ENCODE peak calls at places on chromosomes 7 and 10, in six cellular contexts. One of them, this sample, is unnamed. For H3K27me3, the result is how much of the 10 kb centered on the place peaks cover.

GRCh38 chr7:101941481-101942383 is 124.3 kb downstream of the CUX1 start:
- DNase-seq in brain microvascular endothelial cell: peak
- DNase-seq in heart right ventricle: no peak
- DNase-seq in psoas muscle: no peak
- DNase-seq in naive thymus-derived CD4-positive, alpha-beta T cell: no peak
- DNase-seq in AG04450: no peak
- DNase-seq in this sample: peak

GRCh38 chr10:79981673-79982485 is 33.0 kb upstream of the SFTPD start:
- DNase-seq in brain microvascular endothelial cell: no peak
- DNase-seq in heart right ventricle: peak
- DNase-seq in psoas muscle: peak
- DNase-seq in naive thymus-derived CD4-positive, alpha-beta T cell: no peak
- DNase-seq in AG04450: no peak
- DNase-seq in this sample: peak

GRCh38 chr7:79453558-79454324 is at the start of gene MAGI2:
- DNase-seq in brain microvascular endothelial cell: peak
- DNase-seq in heart right ventricle: peak
- DNase-seq in psoas muscle: peak
- DNase-seq in naive thymus-derived CD4-positive, alpha-beta T cell: no peak
- DNase-seq in AG04450: peak
- DNase-seq in this sample: peak

GRCh38 chr7:111210996-111211395 is 120.1 kb downstream of the LRRN3 start:
- DNase-seq in brain microvascular endothelial cell: peak
- DNase-seq in heart right ventricle: no peak
- DNase-seq in psoas muscle: no peak
- DNase-seq in naive thymus-derived CD4-positive, alpha-beta T cell: no peak
- DNase-seq in AG04450: no peak
- DNase-seq in this sample: no peak

GRCh38 chr7:143901360-143901709 is 641 bp downstream of the TCAF1 start:
- DNase-seq in brain microvascular endothelial cell: peak
- DNase-seq in heart right ventricle: peak
- DNase-seq in psoas muscle: peak
- DNase-seq in naive thymus-derived CD4-positive, alpha-beta T cell: no peak
- DNase-seq in AG04450: no peak
- DNase-seq in this sample: peak

GRCh38 chr7:157044943-157045660 is 34.6 kb upstream of the MNX1 start:
- DNase-seq in brain microvascular endothelial cell: no peak
- DNase-seq in heart right ventricle: no peak
- DNase-seq in psoas muscle: no peak
- DNase-seq in naive thymus-derived CD4-positive, alpha-beta T cell: no peak
- DNase-seq in AG04450: no peak
- DNase-seq in this sample: no peak

GRCh38 chr7:132770055-132770454 is 193.8 kb upstream of the PLXNA4 start:
- DNase-seq in brain microvascular endothelial cell: no peak
- DNase-seq in heart right ventricle: no peak
- DNase-seq in psoas muscle: no peak
- DNase-seq in naive thymus-derived CD4-positive, alpha-beta T cell: no peak
- DNase-seq in AG04450: no peak
- DNase-seq in this sample: no peak

GRCh38 chr10:129659881-129660280 is 192.8 kb downstream of the MGMT start:
- DNase-seq in brain microvascular endothelial cell: no peak
- DNase-seq in heart right ventricle: no peak
- DNase-seq in psoas muscle: no peak
- DNase-seq in naive thymus-derived CD4-positive, alpha-beta T cell: no peak
- DNase-seq in AG04450: no peak
- DNase-seq in this sample: no peak

GRCh38 chr7:2641406-2642393 is 9.9 kb downstream of the TTYH3 start:
- DNase-seq in brain microvascular endothelial cell: peak
- DNase-seq in heart right ventricle: peak
- DNase-seq in psoas muscle: peak
- DNase-seq in naive thymus-derived CD4-positive, alpha-beta T cell: no peak
- DNase-seq in AG04450: peak
- DNase-seq in this sample: peak

GRCh38 chr7:55545496-55545895 is 26.8 kb downstream of the VOPP1 start:
- DNase-seq in brain microvascular endothelial cell: peak
- DNase-seq in heart right ventricle: no peak
- DNase-seq in psoas muscle: peak
- DNase-seq in naive thymus-derived CD4-positive, alpha-beta T cell: no peak
- DNase-seq in AG04450: no peak
- DNase-seq in this sample: no peak

GRCh38 chr7:158910254-158911053 is 54.1 kb downstream of the DYNC2I1 start:
- DNase-seq in brain microvascular endothelial cell: no peak
- DNase-seq in heart right ventricle: no peak
- DNase-seq in psoas muscle: no peak
- DNase-seq in naive thymus-derived CD4-positive, alpha-beta T cell: no peak
- DNase-seq in AG04450: no peak
- DNase-seq in this sample: no peak

GRCh38 chr7:5495581-5496375 is 72.1 kb upstream of the TNRC18 start:
- DNase-seq in brain microvascular endothelial cell: no peak
- DNase-seq in heart right ventricle: peak
- DNase-seq in psoas muscle: peak
- DNase-seq in naive thymus-derived CD4-positive, alpha-beta T cell: no peak
- DNase-seq in AG04450: no peak
- DNase-seq in this sample: peak

GRCh38 chr10:14742382-14742781 is 32.3 kb downstream of the FAM107B start:
- DNase-seq in brain microvascular endothelial cell: no peak
- DNase-seq in heart right ventricle: no peak
- DNase-seq in psoas muscle: no peak
- DNase-seq in naive thymus-derived CD4-positive, alpha-beta T cell: no peak
- DNase-seq in AG04450: no peak
- DNase-seq in this sample: no peak

GRCh38 chr10:43386981-43387677 is 15.7 kb downstream of the FXYD4 start:
- DNase-seq in brain microvascular endothelial cell: no peak
- DNase-seq in heart right ventricle: no peak
- DNase-seq in psoas muscle: no peak
- DNase-seq in naive thymus-derived CD4-positive, alpha-beta T cell: no peak
- DNase-seq in AG04450: no peak
- DNase-seq in this sample: no peak

DNA sequence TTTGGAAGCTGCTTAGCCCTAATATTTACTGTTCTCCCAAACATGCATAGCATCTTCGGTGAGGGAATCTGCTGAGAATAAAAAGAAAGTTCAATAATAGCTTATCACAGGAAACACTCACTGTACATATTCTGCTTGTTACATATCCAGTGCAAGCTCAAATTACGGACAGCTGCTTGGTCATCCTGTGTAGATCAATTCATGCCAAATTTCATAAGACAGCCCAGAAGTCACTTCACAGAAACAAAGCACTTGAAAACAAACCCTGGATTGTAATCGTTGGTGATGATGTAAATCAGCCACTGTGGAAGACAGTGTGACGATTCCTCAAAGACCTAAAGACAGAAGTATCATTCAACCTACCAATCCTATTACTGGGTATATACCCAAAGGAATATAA is 423.8 kb downstream of the NEBL start:
- DNase-seq in brain microvascular endothelial cell: peak
- DNase-seq in heart right ventricle: no peak
- DNase-seq in psoas muscle: no peak
- DNase-seq in naive thymus-derived CD4-positive, alpha-beta T cell: no peak
- DNase-seq in AG04450: no peak
- DNase-seq in this sample: no peak
- H3K4me3 ChIP-seq in brain microvascular endothelial cell: no peak
- H3K4me3 ChIP-seq in heart right ventricle: no peak
- H3K4me3 ChIP-seq in psoas muscle: no peak
- H3K4me3 ChIP-seq in naive thymus-derived CD4-positive, alpha-beta T cell: no peak
- H3K4me3 ChIP-seq in AG04450: no peak
- H3K4me3 ChIP-seq in this sample: no peak

GRCh38 chr7:27181795-27182275 is 3.2 kb downstream of the HOXA11 start:
- DNase-seq in brain microvascular endothelial cell: no peak
- DNase-seq in heart right ventricle: no peak
- DNase-seq in psoas muscle: no peak
- DNase-seq in naive thymus-derived CD4-positive, alpha-beta T cell: no peak
- DNase-seq in AG04450: no peak
- DNase-seq in this sample: no peak
- H3K27me3 ChIP-seq in brain microvascular endothelial cell: half or more
- H3K27me3 ChIP-seq in heart right ventricle: half or more
- H3K27me3 ChIP-seq in psoas muscle: under half
- H3K27me3 ChIP-seq in naive thymus-derived CD4-positive, alpha-beta T cell: half or more
- H3K27me3 ChIP-seq in AG04450: half or more
- H3K27me3 ChIP-seq in this sample: under half

DNA sequence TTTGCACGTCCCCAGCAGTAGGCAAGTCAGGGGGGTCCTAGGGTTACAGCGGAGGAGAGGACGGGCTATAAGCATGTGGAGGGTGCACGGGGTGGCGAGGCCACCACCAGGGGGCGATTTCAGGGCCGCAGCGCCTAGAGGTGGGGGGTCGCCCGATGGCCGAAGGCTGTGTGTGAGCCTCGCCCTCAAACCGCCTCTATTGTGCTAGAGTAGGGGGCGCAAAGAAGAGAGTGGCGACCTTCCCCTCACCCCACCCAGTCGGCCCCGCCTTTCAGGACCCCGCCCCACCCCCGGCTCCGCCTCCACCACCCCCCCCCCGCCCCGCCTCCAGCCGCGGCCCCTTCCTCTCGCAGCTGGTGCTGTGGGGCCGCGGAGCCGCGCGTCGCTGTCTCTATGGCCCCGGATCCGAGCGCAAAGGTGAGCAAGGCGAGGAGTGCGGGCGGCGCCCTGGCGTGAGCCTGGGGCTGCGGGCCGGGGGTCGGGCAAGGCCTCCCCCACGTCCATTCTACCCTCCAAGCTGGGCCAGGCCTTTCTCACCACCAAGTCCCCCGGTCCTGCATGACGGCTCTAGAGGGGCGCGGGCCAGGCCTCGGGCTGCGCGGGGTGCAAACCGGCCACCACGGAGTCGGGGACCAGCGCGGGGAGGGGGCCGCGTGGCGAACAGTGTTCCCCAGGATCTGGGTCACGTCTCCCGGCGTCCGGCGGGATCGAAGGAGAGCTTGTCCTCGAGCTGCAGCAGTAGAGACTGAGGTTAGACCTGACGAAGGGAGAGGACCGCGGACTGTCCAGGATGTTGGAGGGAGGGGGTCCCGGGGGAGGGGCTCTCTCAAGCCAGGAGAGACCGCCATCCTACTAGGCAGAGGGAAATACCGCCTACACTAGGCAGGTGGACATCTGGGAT is at the start of gene SEMA4G:
- DNase-seq in brain microvascular endothelial cell: peak
- DNase-seq in heart right ventricle: peak
- DNase-seq in psoas muscle: peak
- DNase-seq in naive thymus-derived CD4-positive, alpha-beta T cell: peak
- DNase-seq in AG04450: no peak
- DNase-seq in this sample: peak
- H3K27ac ChIP-seq in brain microvascular endothelial cell: no peak
- H3K27ac ChIP-seq in heart right ventricle: no peak
- H3K27ac ChIP-seq in psoas muscle: no peak
- H3K27ac ChIP-seq in naive thymus-derived CD4-positive, alpha-beta T cell: peak
- H3K27ac ChIP-seq in AG04450: peak
- H3K27ac ChIP-seq in this sample: peak

GRCh38 chr10:3808689-3809199 is 23.7 kb upstream of the KLF6 start:
- DNase-seq in brain microvascular endothelial cell: no peak
- DNase-seq in heart right ventricle: no peak
- DNase-seq in psoas muscle: no peak
- DNase-seq in naive thymus-derived CD4-positive, alpha-beta T cell: no peak
- DNase-seq in AG04450: no peak
- DNase-seq in this sample: no peak

GRCh38 chr10:3813267-3813666 is 28.3 kb upstream of the KLF6 start:
- DNase-seq in brain microvascular endothelial cell: no peak
- DNase-seq in heart right ventricle: no peak
- DNase-seq in psoas muscle: no peak
- DNase-seq in naive thymus-derived CD4-positive, alpha-beta T cell: no peak
- DNase-seq in AG04450: no peak
- DNase-seq in this sample: no peak

GRCh38 chr10:3813986-3814831 is 29.2 kb upstream of the KLF6 start:
- DNase-seq in brain microvascular endothelial cell: peak
- DNase-seq in heart right ventricle: no peak
- DNase-seq in psoas muscle: no peak
- DNase-seq in naive thymus-derived CD4-positive, alpha-beta T cell: no peak
- DNase-seq in AG04450: no peak
- DNase-seq in this sample: no peak

GRCh38 chr10:3812141-3812540 is 27.1 kb upstream of the KLF6 start:
- DNase-seq in brain microvascular endothelial cell: no peak
- DNase-seq in heart right ventricle: no peak
- DNase-seq in psoas muscle: no peak
- DNase-seq in naive thymus-derived CD4-positive, alpha-beta T cell: no peak
- DNase-seq in AG04450: no peak
- DNase-seq in this sample: no peak

GRCh38 chr10:3811331-3811870 is 26.4 kb upstream of the KLF6 start:
- DNase-seq in brain microvascular endothelial cell: peak
- DNase-seq in heart right ventricle: no peak
- DNase-seq in psoas muscle: no peak
- DNase-seq in naive thymus-derived CD4-positive, alpha-beta T cell: no peak
- DNase-seq in AG04450: no peak
- DNase-seq in this sample: peak
- H3K4me3 ChIP-seq in brain microvascular endothelial cell: no peak
- H3K4me3 ChIP-seq in heart right ventricle: peak
- H3K4me3 ChIP-seq in psoas muscle: peak
- H3K4me3 ChIP-seq in naive thymus-derived CD4-positive, alpha-beta T cell: peak
- H3K4me3 ChIP-seq in AG04450: no peak
- H3K4me3 ChIP-seq in this sample: peak

DNA sequence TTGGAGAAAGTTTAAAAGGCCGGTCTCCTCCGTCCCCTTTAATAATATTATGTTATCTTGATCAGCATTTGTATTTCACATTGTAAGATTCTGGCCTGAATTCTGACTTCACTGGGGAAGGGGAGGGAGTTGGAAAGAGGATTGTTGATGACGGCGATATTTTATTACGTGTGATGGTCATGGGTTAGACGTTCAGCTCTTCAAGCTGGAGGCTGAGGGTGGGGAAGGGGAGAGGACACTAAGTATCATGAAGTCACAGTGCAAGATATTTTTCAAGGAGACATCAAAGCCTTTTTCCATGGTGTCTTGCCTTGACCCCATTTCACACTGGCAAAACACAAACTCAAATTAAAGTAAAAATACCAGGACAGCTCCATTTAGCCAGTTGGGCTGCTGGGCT is 126.7 kb downstream of the WDR11 start:
- DNase-seq in brain microvascular endothelial cell: no peak
- DNase-seq in heart right ventricle: no peak
- DNase-seq in psoas muscle: no peak
- DNase-seq in naive thymus-derived CD4-positive, alpha-beta T cell: no peak
- DNase-seq in AG04450: no peak
- DNase-seq in this sample: no peak
- H3K27me3 ChIP-seq in brain microvascular endothelial cell: under half
- H3K27me3 ChIP-seq in heart right ventricle: half or more
- H3K27me3 ChIP-seq in psoas muscle: under half
- H3K27me3 ChIP-seq in naive thymus-derived CD4-positive, alpha-beta T cell: under half
- H3K27me3 ChIP-seq in AG04450: under half
- H3K27me3 ChIP-seq in this sample: under half

DNA sequence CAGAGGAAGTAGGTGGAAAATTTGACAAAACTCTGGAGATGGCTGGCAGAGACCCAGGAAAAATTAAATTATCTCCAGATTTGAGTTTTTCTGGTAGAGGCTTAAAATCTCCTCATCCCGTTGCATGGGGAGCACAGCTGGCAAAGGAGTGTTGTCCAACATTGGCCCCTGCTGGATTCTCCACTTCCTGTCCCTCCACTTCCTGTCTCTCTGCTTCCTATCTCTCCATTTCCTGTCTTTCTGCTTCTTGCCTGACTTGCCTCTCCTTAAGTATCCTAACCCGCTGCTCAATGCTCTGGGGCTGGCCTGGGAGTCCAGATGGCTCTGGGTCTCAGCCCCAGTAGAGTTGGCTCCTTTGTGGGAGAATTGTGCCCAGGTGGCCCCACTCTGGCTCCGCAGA is 65.8 kb upstream of the EMX2 start:
- DNase-seq in brain microvascular endothelial cell: no peak
- DNase-seq in heart right ventricle: no peak
- DNase-seq in psoas muscle: no peak
- DNase-seq in naive thymus-derived CD4-positive, alpha-beta T cell: no peak
- DNase-seq in AG04450: no peak
- DNase-seq in this sample: no peak
- H3K27ac ChIP-seq in brain microvascular endothelial cell: no peak
- H3K27ac ChIP-seq in heart right ventricle: no peak
- H3K27ac ChIP-seq in psoas muscle: no peak
- H3K27ac ChIP-seq in naive thymus-derived CD4-positive, alpha-beta T cell: no peak
- H3K27ac ChIP-seq in AG04450: no peak
- H3K27ac ChIP-seq in this sample: no peak

GRCh38 chr10:97596101-97597055 is 6.9 kb downstream of the C10orf62 start:
- DNase-seq in brain microvascular endothelial cell: peak
- DNase-seq in heart right ventricle: no peak
- DNase-seq in psoas muscle: peak
- DNase-seq in naive thymus-derived CD4-positive, alpha-beta T cell: no peak
- DNase-seq in AG04450: peak
- DNase-seq in this sample: peak
- H3K4me3 ChIP-seq in brain microvascular endothelial cell: no peak
- H3K4me3 ChIP-seq in heart right ventricle: no peak
- H3K4me3 ChIP-seq in psoas muscle: no peak
- H3K4me3 ChIP-seq in naive thymus-derived CD4-positive, alpha-beta T cell: no peak
- H3K4me3 ChIP-seq in AG04450: no peak
- H3K4me3 ChIP-seq in this sample: no peak

This sample was measured in right lobe of liver.